ENCODE peak calls at places on chromosomes 13 and 19, in four cellular contexts. D is IMR-90, V is mesendoderm, S is neuronal stem cell. U is an unnamed sample. For H3K79me1, the result is how much of the 10 kb centered on the place peaks cover.

GRCh38 chr19:54256250-54257115 is 590 bp downstream of the LILRB5 start:
- DNase-seq in D (no peak), V (no peak), S (no peak), U (no peak)

GRCh38 chr13:75963318-75963717 is 327.2 kb downstream of the LMO7 start:
- DNase-seq in D (no peak), V (peak), S (no peak), U (peak)

GRCh38 chr19:31378404-31378803 is 29.2 kb upstream of the TSHZ3 start:
- DNase-seq in D (peak), V (no peak), S (no peak), U (peak)

GRCh38 chr13:72205773-72206172 is 338.8 kb upstream of the DACH1 start:
- DNase-seq in D (no peak), V (no peak), S (no peak), U (no peak)

GRCh38 chr19:18373892-18374629 is 11.9 kb upstream of the GDF15 start:
- DNase-seq in D (peak), V (peak), S (no peak), U (peak)

GRCh38 chr19:8663920-8664670 is 33.7 kb downstream of the NFILZ start:
- DNase-seq in D (no peak), V (no peak), S (no peak), U (no peak)

GRCh38 chr13:23771966-23772365 is 117.2 kb downstream of the MIPEP start:
- DNase-seq in D (no peak), V (no peak), S (no peak), U (no peak)

GRCh38 chr13:75341025-75341424 is 140.9 kb downstream of the TBC1D4 start:
- DNase-seq in D (no peak), V (no peak), S (no peak), U (no peak)

GRCh38 chr13:79340490-79340889 is 65.6 kb downstream of the RBM26 start:
- DNase-seq in D (no peak), V (no peak), S (no peak), U (no peak)

GRCh38 chr13:99659234-99659633 is 158.0 kb downstream of the TM9SF2 start:
- DNase-seq in D (no peak), V (peak), S (no peak), U (no peak)

GRCh38 chr13:33927315-33927714 is 109.4 kb downstream of the RFC3 start:
- DNase-seq in D (peak), V (no peak), S (no peak), U (peak)

GRCh38 chr13:90352763-90353162 is 994.7 kb upstream of the MIR17HG start:
- DNase-seq in D (no peak), V (peak), S (no peak), U (no peak)

GRCh38 chr19:34428549-34429285 is 536 bp downstream of the UBA2 start:
- DNase-seq in D (peak), V (peak), S (peak), U (peak)

GRCh38 chr19:45382426-45382825 is 12.1 kb upstream of the ERCC2 start:
- DNase-seq in D (no peak), V (no peak), S (no peak), U (no peak)

GRCh38 chr19:45385392-45386221 is 15.2 kb upstream of the ERCC2 start:
- DNase-seq in D (no peak), V (peak), S (no peak), U (no peak)

GRCh38 chr19:45376045-45376724 is 5.8 kb upstream of the ERCC2 start:
- DNase-seq in D (peak), V (peak), S (peak), U (peak)

DNA sequence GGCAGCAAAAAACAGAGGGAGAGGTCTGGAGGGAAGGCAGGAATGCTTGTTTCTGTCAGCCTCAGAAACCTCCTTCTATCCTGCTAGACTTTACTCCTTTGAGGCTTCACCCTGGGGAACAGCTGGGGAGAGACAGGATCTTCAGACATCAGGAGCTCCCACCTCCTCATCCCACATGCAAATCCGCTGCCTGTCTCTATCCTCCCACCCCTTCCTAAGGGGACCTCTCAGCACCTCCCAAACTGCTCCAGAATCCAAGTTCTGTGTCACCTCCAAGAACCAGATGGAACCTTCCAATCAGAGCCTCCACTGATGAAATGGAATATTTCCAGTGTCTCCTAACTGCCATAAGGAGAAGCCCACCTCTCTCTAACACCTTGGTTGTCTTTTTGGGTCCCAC is 9.7 kb upstream of the ERCC2 start:
- DNase-seq in D (no peak), V (no peak), S (no peak), U (no peak)
- H3K79me1 ChIP-seq in D (under half), V (under half), S (under half), U (under half)

GRCh38 chr13:111253334-111253872 is 67.0 kb upstream of the TEX29 start:
- DNase-seq in D (peak), V (no peak), S (no peak), U (no peak)
- H3K79me1 ChIP-seq in D (under half), V (under half), S (under half), U (half or more)

GRCh38 chr19:39140594-39140993 is 15.0 kb downstream of the PAK4 start:
- DNase-seq in D (no peak), V (no peak), S (no peak), U (no peak)
- H3K79me1 ChIP-seq in D (under half), V (under half), S (under half), U (under half)

GRCh38 chr19:2544576-2545415 is 68.9 kb downstream of the GADD45B start:
- DNase-seq in D (no peak), V (no peak), S (no peak), U (no peak)
- H3K79me1 ChIP-seq in D (under half), V (under half), S (under half), U (under half)

GRCh38 chr13:30113531-30113930 is 193.8 kb downstream of the KATNAL1 start:
- DNase-seq in D (no peak), V (no peak), S (no peak), U (no peak)

GRCh38 chr13:30116379-30116778 is 191.0 kb downstream of the KATNAL1 start:
- DNase-seq in D (no peak), V (no peak), S (no peak), U (no peak)

GRCh38 chr13:30114586-30115256 is 192.6 kb downstream of the KATNAL1 start:
- DNase-seq in D (peak), V (peak), S (peak), U (peak)

GRCh38 chr13:30113983-30114491 is 193.3 kb downstream of the KATNAL1 start:
- DNase-seq in D (no peak), V (peak), S (no peak), U (no peak)

DNA sequence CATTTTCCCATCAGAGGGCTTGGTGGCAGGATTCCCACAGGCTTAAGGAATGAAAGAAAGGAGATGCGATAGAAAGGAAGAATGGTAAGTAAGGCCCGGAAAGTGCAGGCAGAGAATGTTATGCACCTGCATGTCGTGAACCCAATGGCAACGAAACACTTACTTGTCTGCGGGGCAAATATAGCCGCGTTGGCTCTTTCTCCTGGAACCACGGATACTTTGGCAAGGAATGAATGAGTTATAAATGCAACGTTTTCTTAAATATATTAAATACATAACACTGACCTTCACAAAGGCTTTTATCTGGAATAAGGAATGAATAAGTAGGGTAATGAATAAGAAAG is 192.1 kb downstream of the KATNAL1 start:
- DNase-seq in D (no peak), V (no peak), S (no peak), U (no peak)
- H3K79me1 ChIP-seq in D (under half), V (under half), S (under half), U (under half)

GRCh38 chr13:110391273-110391672 is 84.2 kb downstream of the COL4A2 start:
- DNase-seq in D (peak), V (no peak), S (no peak), U (peak)
- H3K79me1 ChIP-seq in D (under half), V (under half), S (under half), U (under half)

DNA sequence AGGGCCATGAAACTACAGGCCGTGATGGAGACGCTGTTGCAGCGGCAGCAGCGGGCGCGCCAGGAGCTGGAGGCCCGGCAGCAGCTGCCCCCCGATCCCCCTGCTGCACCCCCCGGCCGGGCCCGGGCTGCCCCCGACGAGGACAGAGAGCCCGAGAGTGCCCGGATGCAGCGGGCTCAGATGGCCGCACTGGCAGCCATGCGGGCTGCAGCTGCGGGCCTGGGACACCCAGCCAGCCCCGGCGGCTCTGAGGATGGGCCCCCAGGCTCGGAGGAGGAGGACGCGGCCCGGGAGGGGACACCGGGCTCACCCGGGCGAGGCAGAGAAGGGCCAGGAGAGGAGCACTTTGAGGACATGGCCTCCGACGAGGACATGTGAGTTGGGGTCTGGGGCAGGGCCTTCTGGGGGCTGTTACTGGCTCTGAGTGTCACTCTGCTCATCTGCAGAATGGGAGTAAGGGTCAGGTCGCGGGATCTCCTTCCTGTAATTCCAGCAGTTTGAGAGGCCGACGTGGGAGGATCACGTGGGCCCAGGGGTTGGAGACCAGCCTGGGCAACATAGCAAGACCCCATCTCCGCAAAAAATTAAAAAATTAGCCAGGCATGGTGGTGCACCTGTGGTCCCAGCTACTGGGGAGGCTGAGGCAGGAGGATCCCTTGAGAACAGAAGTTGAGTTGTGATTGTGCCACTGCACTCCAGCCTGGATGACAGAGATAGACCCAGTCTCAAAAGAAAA is 3.9 kb downstream of the ARID3A start:
- DNase-seq in D (no peak), V (no peak), S (no peak), U (no peak)
- H3K79me1 ChIP-seq in D (under half), V (under half), S (under half), U (under half)

DNA sequence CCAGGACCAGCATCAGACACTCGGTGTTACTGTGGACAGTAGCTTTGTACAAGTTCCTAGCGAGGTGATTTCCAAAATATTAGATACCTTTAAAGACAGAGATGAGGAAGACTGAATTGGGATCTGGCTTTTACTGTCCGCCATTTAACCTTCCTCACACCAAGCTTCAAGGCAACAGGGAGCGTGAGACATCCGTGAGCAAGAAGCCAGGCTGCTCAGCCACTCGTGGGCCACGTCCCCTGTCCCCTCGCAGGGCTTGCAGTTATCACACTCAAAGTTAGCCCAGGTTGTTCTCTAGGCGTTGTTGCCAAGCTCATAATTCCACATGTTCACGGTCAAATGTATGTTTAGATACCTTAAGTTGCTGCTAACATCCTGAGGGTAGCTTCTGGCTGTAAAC is 102.9 kb downstream of the COL4A2 start:
- DNase-seq in D (no peak), V (no peak), S (no peak), U (peak)
- H3K79me1 ChIP-seq in D (half or more), V (under half), S (under half), U (under half)

U was measured in mesenchymal stem cell.